ENCODE peak calls at places on chromosomes 4 and X, in six cellular contexts. G is body of pancreas, M is IMR-90, W is BE2C, E is tibial artery, D is BJ. Y is an unnamed sample. For H3K27me3 and H3K36me3, the result is how much of the 10 kb centered on the place peaks cover.

GRCh38 chr4:81896936-81897335 is 425.2 kb upstream of the RASGEF1B start:
- DNase-seq in W (no peak), G (no peak), M (no peak), D (no peak), E (no peak), Y (no peak)

GRCh38 chrX:154542723-154543424 is 3.8 kb downstream of the G6PD start:
- DNase-seq in D (no peak), W (no peak), E (peak), M (no peak), G (no peak), Y (peak)

GRCh38 chrX:13774696-13775095 is 40.1 kb downstream of the OFD1 start:
- DNase-seq in M (peak), W (no peak), E (no peak), D (no peak), G (no peak), Y (no peak)

GRCh38 chrX:118682258-118683014 is 45.0 kb upstream of the IL13RA1 start:
- DNase-seq in W (no peak), D (no peak), E (no peak), M (no peak), G (no peak), Y (no peak)

GRCh38 chr4:80154547-80154933 is 42.8 kb upstream of the PRDM8 start:
- DNase-seq in G (no peak), W (no peak), E (no peak), M (no peak), D (no peak), Y (no peak)

GRCh38 chrX:1165535-1166196 is 46.8 kb downstream of the CRLF2 start:
- DNase-seq in G (no peak), D (no peak), W (no peak), E (peak), M (no peak), Y (no peak)

GRCh38 chr4:70197842-70198241 is 2.3 kb downstream of the ODAM start:
- DNase-seq in G (peak), M (no peak), W (peak), E (no peak), D (no peak), Y (peak)

GRCh38 chrX:9942086-9942485 is 25.1 kb upstream of the CLDN34 start:
- DNase-seq in E (no peak), D (no peak), M (no peak), G (no peak), W (no peak), Y (no peak)

GRCh38 chr4:25253072-25253447 is 19.2 kb downstream of the PI4K2B start:
- DNase-seq in M (peak), W (no peak), G (no peak), E (no peak), D (no peak), Y (no peak)

GRCh38 chr4:30536231-30536630 is 183.9 kb upstream of the PCDH7 start:
- DNase-seq in G (no peak), M (peak), D (no peak), W (no peak), E (no peak), Y (no peak)

GRCh38 chr4:15543537-15544195 is 74.0 kb downstream of the CC2D2A start:
- DNase-seq in G (no peak), E (no peak), M (no peak), D (no peak), W (no peak), Y (no peak)
- H3K27me3 ChIP-seq in G (under half), E (under half), M (under half), D (under half), W (under half), Y (under half)

GRCh38 chr4:3116955-3117354 is 42.5 kb downstream of the HTT start:
- DNase-seq in D (no peak), W (no peak), E (no peak), G (no peak), M (no peak), Y (peak)
- H3K36me3 ChIP-seq in D (under half), W (under half), E (half or more), G (under half), M (under half), Y (under half)

GRCh38 chrX:44061940-44062339 is 88.8 kb upstream of the NDP start:
- DNase-seq in G (no peak), E (no peak), M (no peak), W (no peak), D (no peak), Y (no peak)
- H3K27me3 ChIP-seq in G (under half), E (under half), M (under half), W (under half), D (under half), Y (under half)

GRCh38 chr4:75490155-75490554 is 24.0 kb downstream of the RCHY1 start:
- DNase-seq in W (no peak), D (no peak), G (no peak), M (peak), E (no peak), Y (no peak)
- H3K36me3 ChIP-seq in W (under half), D (under half), G (under half), M (under half), E (under half), Y (under half)

Y was measured in thyroid gland.